ENCODE peak calls at places on chromosomes 16 and 17, in seven cellular contexts. W is breast epithelium, A is body of pancreas, L is right atrium auricular region, S is small intestine, I is psoas muscle, V is prostate gland. G is an unnamed sample.
A peak's percentile ranks its signal among the peaks of the same experiment; 100 is the strongest.

GRCh38 chr17:40901981-40902862 is 17.2 kb upstream of the KRT20 start:
- DNase-seq in A (no peak), I (no peak), L (no peak), S (peak; percentile 98), W (no peak), V (peak; percentile 74), G (no peak)

GRCh38 chr17:17077861-17078732 is 35.8 kb downstream of the MPRIP start:
- DNase-seq in I (no peak), W (no peak), L (no peak), V (no peak), A (peak; percentile 76), S (peak; percentile 96), G (no peak)

GRCh38 chr16:82995927-82996441 is 369.2 kb downstream of the CDH13 start:
- DNase-seq in S (peak; percentile 92), L (no peak), A (no peak), W (no peak), V (no peak), I (no peak), G (peak; percentile 16)

GRCh38 chr16:67028167-67028554 is 788 bp upstream of the CBFB start:
- DNase-seq in S (no peak), V (no peak), A (no peak), W (no peak), I (no peak), L (no peak), G (no peak)

GRCh38 chr16:25959216-25959615 is 267.5 kb downstream of the HS3ST4 start:
- DNase-seq in L (no peak), W (no peak), A (no peak), V (no peak), I (no peak), S (peak; percentile 24), G (no peak)

GRCh38 chr17:57669671-57670529 is 75.2 kb downstream of the CCDC182 start:
- DNase-seq in V (no peak), S (no peak), A (no peak), I (no peak), W (peak; percentile 11), L (peak; percentile 50), G (no peak)

GRCh38 chr16:87180069-87180468 is 137.1 kb downstream of the C16orf95 start:
- DNase-seq in I (no peak), W (no peak), A (no peak), L (no peak), S (no peak), V (no peak), G (no peak)

GRCh38 chr17:8062807-8063483 is 24.1 kb downstream of the ALOX15B start:
- DNase-seq in S (no peak), I (no peak), W (no peak), V (no peak), L (no peak), A (no peak), G (no peak)

GRCh38 chr17:11991461-11991860 is 5.8 kb downstream of the ZNF18 start:
- DNase-seq in W (no peak), V (no peak), L (no peak), I (no peak), A (no peak), S (no peak), G (no peak)

GRCh38 chr16:76681296-76681695 is 404.1 kb downstream of the CNTNAP4 start:
- DNase-seq in L (no peak), I (no peak), A (no peak), W (no peak), V (no peak), S (no peak), G (no peak)

GRCh38 chr17:33522623-33523022 is 229.5 kb upstream of the ASIC2 start:
- DNase-seq in L (no peak), W (no peak), A (no peak), I (no peak), V (no peak), S (no peak), G (no peak)

DNA sequence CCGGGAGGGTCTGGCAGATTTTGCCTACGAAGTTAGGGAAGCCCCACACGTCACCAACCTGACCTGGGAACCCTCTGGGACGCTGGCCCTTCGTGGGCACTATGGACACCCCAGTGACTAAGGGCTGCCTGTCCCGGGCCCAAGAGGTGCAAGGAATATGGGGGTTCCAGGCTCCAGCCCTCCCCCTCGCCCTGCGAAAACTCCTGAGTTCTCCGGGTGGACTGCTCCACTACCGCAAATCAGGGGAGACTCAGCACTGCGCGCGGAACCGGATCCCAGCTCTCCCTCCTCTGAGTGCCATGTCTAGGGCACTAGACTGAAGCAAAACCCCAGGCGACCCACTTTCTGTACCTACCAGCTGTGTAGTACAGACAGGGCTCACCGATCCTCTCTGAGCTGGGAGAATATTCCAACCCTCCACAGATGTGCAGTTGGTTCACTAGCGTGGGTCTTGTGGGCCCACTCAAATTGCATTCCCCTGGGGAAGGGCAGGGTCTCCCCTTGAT is at the start of gene ARL5C:
- DNase-seq in V (no peak), W (no peak), L (no peak), S (no peak), I (no peak), A (peak; percentile 39), G (no peak)
- H3K4me3 ChIP-seq in V (peak within 1 kb of the TSS; percentile 27), W (peak within 1 kb of the TSS; percentile 49), L (peak within 1 kb of the TSS; percentile 46), S (peak within 1 kb of the TSS; percentile 0), I (peak within 1 kb of the TSS; percentile 65), A (no peak within 1 kb of the TSS), G (peak within 1 kb of the TSS; percentile 59)

GRCh38 chr16:397736-398332 is 835 bp downstream of the NME4 start:
- DNase-seq in S (peak; percentile 55), W (peak; percentile 66), A (peak; percentile 86), L (peak; percentile 77), I (peak; percentile 76), V (peak; percentile 82), G (peak; percentile 56)

GRCh38 chr16:396605-397004 is 394 bp upstream of the NME4 start:
- DNase-seq in S (no peak), V (no peak), A (peak; percentile 41), W (no peak), L (no peak), I (no peak), G (no peak)

GRCh38 chr16:397135-397661 is at the start of gene NME4:
- DNase-seq in L (no peak), A (peak; percentile 31), W (no peak), I (no peak), V (no peak), S (no peak), G (no peak)

GRCh38 chr16:398551-399277 is 1.7 kb downstream of the NME4 start:
- DNase-seq in W (no peak), S (no peak), A (no peak), L (no peak), I (no peak), V (no peak), G (no peak)

GRCh38 chr16:396199-396598 is 800 bp upstream of the NME4 start:
- DNase-seq in V (no peak), L (no peak), A (no peak), I (no peak), S (no peak), W (no peak), G (no peak)
- H3K27ac ChIP-seq in V (peak overlapping the region; percentile 76), L (peak overlapping the region; percentile 64), A (peak overlapping the region; percentile 82), I (peak overlapping the region; percentile 73), S (no peak overlapping the region), W (peak overlapping the region; percentile 91), G (peak overlapping the region; percentile 83)

GRCh38 chr17:2054740-2055493 is at the start of gene HIC1:
- DNase-seq in I (peak; percentile 81), V (peak; percentile 65), A (peak; percentile 77), L (no peak), S (peak; percentile 56), W (peak; percentile 64), G (peak; percentile 71)

GRCh38 chr17:2055494-2056220 is 754 bp downstream of the HIC1 start:
- DNase-seq in A (no peak), S (no peak), W (no peak), I (peak; percentile 39), V (no peak), L (no peak), G (no peak)

GRCh38 chr17:2057714-2058520 is 3.0 kb downstream of the HIC1 start:
- DNase-seq in A (no peak), W (no peak), S (no peak), V (no peak), I (peak; percentile 38), L (no peak), G (no peak)

GRCh38 chr17:2057130-2057713 is 2.3 kb downstream of the HIC1 start:
- DNase-seq in I (peak; percentile 27), A (no peak), W (no peak), V (no peak), L (no peak), S (no peak), G (no peak)

GRCh38 chr17:2056221-2057129 is 1.6 kb downstream of the HIC1 start:
- DNase-seq in S (no peak), L (no peak), I (peak; percentile 36), V (no peak), A (peak; percentile 47), W (no peak), G (no peak)
- H3K4me3 ChIP-seq in S (peak overlapping the region; percentile 56), L (peak overlapping the region; percentile 49), I (peak overlapping the region; percentile 74), V (peak overlapping the region; percentile 46), A (no peak overlapping the region), W (peak overlapping the region; percentile 61), G (peak overlapping the region; percentile 49)

DNA sequence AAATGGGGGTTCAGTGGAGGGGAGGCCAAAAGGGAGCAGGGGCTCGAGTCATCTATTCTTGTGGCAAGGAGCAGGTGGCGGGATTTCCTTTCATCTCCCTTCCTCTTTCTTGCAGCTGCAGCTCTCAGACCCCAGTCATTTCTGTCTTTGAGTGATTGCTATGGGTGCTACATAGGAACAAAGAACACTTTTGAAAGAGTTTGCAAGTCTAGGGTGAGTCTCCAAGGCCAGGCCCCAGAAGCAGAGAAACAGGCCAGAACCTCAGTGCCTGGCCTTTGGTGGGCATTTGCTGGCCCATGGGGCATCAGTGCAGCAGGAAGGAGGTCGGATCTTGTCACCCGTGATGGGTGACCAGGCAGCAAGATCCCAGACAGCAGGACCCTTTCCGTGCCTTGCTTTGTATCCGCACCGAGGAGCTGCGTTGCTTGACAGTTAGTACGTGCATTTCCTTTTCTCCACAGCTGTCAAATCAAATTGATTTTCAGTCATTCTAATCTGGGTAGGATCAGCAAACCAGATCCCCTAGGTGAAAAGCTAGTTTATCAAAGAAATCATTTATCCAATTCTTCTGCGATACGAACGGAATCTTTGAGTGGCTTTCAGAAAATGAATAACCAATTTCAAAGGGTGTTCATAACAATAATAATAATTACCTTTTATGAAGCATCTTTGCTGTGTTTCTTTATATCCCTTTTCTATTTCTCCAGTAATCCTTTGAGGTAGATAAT is 244.6 kb upstream of the MAF start:
- DNase-seq in A (no peak), W (no peak), L (no peak), S (no peak), I (no peak), V (no peak), G (no peak)
- H3K27ac ChIP-seq in A (no peak overlapping the region), W (no peak overlapping the region), L (no peak overlapping the region), S (no peak overlapping the region), I (no peak overlapping the region), V (no peak overlapping the region), G (no peak overlapping the region)

GRCh38 chr17:68821860-68822693 is 133.1 kb downstream of the ABCA8 start:
- DNase-seq in W (no peak), I (no peak), S (no peak), A (no peak), L (no peak), V (no peak), G (no peak)
- H3K4me3 ChIP-seq in W (no peak overlapping the region), I (no peak overlapping the region), S (no peak overlapping the region), A (no peak overlapping the region), L (no peak overlapping the region), V (no peak overlapping the region), G (no peak overlapping the region)

G was measured in tibial nerve.